ENCODE peak calls at places on chromosomes 5 and 9, in six cellular contexts. O, H, T, P, F and Q are unnamed samples.

GRCh38 chr5:16147179-16147900 is 32.3 kb downstream of the MARCHF11 start:
- DNase-seq in O (no peak), H (no peak), T (no peak), P (no peak), F (no peak), Q (no peak)

GRCh38 chr5:143812085-143812705 is at the start of gene HMHB1:
- DNase-seq in O (no peak), H (no peak), T (no peak), P (no peak), F (no peak), Q (no peak)

GRCh38 chr9:98225015-98225442 is 30.4 kb downstream of the TBC1D2 start:
- DNase-seq in O (no peak), H (no peak), T (no peak), P (peak), F (no peak), Q (peak)

GRCh38 chr5:138985256-138985655 is 110.1 kb upstream of the LRRTM2 start:
- DNase-seq in O (no peak), H (no peak), T (no peak), P (no peak), F (no peak), Q (peak)

GRCh38 chr5:93909356-93909755 is 168.0 kb upstream of the POU5F2 start:
- DNase-seq in O (peak), H (no peak), T (no peak), P (no peak), F (no peak), Q (no peak)

GRCh38 chr9:22084336-22085035 is 75.4 kb upstream of the CDKN2B start:
- DNase-seq in O (no peak), H (no peak), T (no peak), P (no peak), F (no peak), Q (peak)

GRCh38 chr9:89919171-89919681 is 314.4 kb downstream of the GADD45G start:
- DNase-seq in O (peak), H (no peak), T (no peak), P (peak), F (peak), Q (peak)

GRCh38 chr5:144032375-144032774 is 138.1 kb downstream of the YIPF5 start:
- DNase-seq in O (no peak), H (no peak), T (no peak), P (no peak), F (no peak), Q (no peak)

GRCh38 chr5:36180556-36181350 is 28.8 kb downstream of the SKP2 start:
- DNase-seq in O (no peak), H (no peak), T (no peak), P (no peak), F (no peak), Q (no peak)

GRCh38 chr5:177303925-177304391 is 359 bp downstream of the PRELID1 start:
- DNase-seq in O (no peak), H (no peak), T (no peak), P (no peak), F (no peak), Q (no peak)

GRCh38 chr5:159449925-159450324 is 119.6 kb upstream of the IL12B start:
- DNase-seq in O (no peak), H (peak), T (no peak), P (no peak), F (no peak), Q (no peak)

GRCh38 chr5:120958877-120959485 is 494.9 kb downstream of the PRR16 start:
- DNase-seq in O (no peak), H (no peak), T (no peak), P (peak), F (no peak), Q (peak)

GRCh38 chr5:43304520-43304919 is 8.7 kb downstream of the HMGCS1 start:
- DNase-seq in O (no peak), H (no peak), T (no peak), P (no peak), F (no peak), Q (no peak)

GRCh38 chr5:178398856-178399722 is 166.5 kb upstream of the PHYKPL start:
- DNase-seq in O (no peak), H (no peak), T (no peak), P (no peak), F (no peak), Q (no peak)

GRCh38 chr9:78654324-78654723 is 357.4 kb downstream of the PSAT1 start:
- DNase-seq in O (no peak), H (no peak), T (no peak), P (no peak), F (no peak), Q (no peak)

GRCh38 chr5:55600536-55601208 is 65.9 kb upstream of the PLPP1 start:
- DNase-seq in O (no peak), H (no peak), T (no peak), P (no peak), F (peak), Q (no peak)

GRCh38 chr9:14037331-14037730 is 276.6 kb downstream of the NFIB start:
- DNase-seq in O (no peak), H (no peak), T (no peak), P (no peak), F (no peak), Q (no peak)

GRCh38 chr5:168238422-168238821 is 53.0 kb upstream of the WWC1 start:
- DNase-seq in O (no peak), H (no peak), T (no peak), P (no peak), F (no peak), Q (no peak)

GRCh38 chr5:143376195-143376772 is 27.2 kb downstream of the NR3C1 start:
- DNase-seq in O (no peak), H (no peak), T (no peak), P (no peak), F (no peak), Q (no peak)

GRCh38 chr9:69157751-69158466 is 16.2 kb upstream of the TJP2 start:
- DNase-seq in O (no peak), H (no peak), T (no peak), P (no peak), F (no peak), Q (no peak)

GRCh38 chr9:136857606-136858412 is 5.7 kb downstream of the MAMDC4 start:
- DNase-seq in O (no peak), H (no peak), T (no peak), P (peak), F (no peak), Q (peak)

DNA sequence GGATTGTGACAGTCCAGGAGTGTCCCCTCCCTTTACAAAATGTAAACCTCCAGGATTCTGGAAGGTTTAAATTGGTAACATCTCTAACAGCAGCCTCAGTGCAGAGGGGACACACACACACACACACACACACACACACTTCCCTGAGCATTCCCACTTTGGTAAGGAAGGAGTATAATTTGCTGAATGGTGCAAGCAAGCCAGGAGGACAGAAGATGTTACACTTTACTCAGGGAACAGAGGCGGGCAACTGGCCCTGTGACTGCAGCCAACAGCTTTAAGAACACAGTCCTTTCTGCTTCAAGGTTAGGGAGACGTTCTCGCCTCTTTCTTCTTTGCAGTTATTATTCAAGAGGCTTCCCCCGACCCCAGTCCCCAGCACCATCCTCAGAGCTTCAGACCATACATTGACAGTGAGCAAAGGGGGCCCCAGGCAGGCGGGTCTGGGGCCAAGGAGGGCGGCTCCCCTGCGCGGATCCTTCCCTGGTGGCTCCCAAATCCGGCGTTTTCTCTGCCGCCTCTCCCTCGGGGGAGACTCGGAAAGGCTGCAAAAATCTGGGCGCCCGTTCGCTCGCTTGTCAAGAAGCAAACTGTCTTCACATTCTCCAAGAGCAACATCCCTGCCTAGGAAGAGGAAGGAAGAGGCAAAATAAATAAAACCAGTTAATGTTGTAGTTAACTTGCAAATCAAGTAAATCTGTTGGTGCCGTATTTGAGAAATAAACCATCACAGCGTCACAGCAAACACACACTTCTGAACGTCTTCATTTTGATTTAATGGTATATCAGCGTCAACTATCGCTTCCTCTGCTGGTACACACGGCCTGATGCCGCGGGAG is 3.9 kb upstream of the LHX2 start:
- DNase-seq in O (peak), H (no peak), T (no peak), P (no peak), F (no peak), Q (no peak)
- H3K4me3 ChIP-seq in O (peak), H (peak), T (no peak), P (no peak), F (no peak), Q (no peak)

DNA sequence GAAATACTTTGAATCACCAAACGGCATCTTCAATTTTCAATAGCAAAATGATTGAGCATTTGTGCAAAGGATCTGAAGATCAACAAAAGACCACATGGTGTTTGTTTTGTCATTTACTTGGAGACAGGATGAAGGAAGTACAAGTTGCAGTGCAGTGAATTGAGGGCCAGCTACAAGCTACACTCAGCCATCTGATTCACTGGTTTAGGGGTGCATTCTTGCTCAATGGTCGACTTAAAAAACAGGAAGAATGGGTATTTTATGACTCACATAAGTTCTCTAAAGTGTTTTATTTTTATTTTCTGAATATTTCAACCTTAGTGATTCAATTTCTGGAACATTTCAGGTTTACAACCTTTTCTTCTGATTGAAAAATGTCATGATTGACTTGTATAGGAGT is 412.1 kb upstream of the ADAMTSL1 start:
- DNase-seq in O (no peak), H (no peak), T (no peak), P (no peak), F (no peak), Q (no peak)
- H3K4me3 ChIP-seq in O (no peak), H (no peak), T (no peak), P (no peak), F (no peak), Q (no peak)

GRCh38 chr5:135441919-135442318 is 5.2 kb downstream of the DCANP1 start:
- DNase-seq in O (no peak), H (no peak), T (no peak), P (no peak), F (no peak), Q (no peak)
- H3K4me3 ChIP-seq in O (no peak), H (no peak), T (no peak), P (no peak), F (no peak), Q (no peak)

GRCh38 chr5:119354522-119355243 is 1.1 kb upstream of the TNFAIP8 start:
- DNase-seq in O (no peak), H (no peak), T (no peak), P (no peak), F (no peak), Q (no peak)
- H3K4me3 ChIP-seq in O (no peak), H (no peak), T (peak), P (peak), F (no peak), Q (no peak)

GRCh38 chr5:134536876-134537275 is 11.4 kb downstream of the JADE2 start:
- DNase-seq in O (no peak), H (no peak), T (no peak), P (no peak), F (no peak), Q (no peak)
- H3K4me3 ChIP-seq in O (no peak), H (no peak), T (no peak), P (no peak), F (no peak), Q (no peak)

DNA sequence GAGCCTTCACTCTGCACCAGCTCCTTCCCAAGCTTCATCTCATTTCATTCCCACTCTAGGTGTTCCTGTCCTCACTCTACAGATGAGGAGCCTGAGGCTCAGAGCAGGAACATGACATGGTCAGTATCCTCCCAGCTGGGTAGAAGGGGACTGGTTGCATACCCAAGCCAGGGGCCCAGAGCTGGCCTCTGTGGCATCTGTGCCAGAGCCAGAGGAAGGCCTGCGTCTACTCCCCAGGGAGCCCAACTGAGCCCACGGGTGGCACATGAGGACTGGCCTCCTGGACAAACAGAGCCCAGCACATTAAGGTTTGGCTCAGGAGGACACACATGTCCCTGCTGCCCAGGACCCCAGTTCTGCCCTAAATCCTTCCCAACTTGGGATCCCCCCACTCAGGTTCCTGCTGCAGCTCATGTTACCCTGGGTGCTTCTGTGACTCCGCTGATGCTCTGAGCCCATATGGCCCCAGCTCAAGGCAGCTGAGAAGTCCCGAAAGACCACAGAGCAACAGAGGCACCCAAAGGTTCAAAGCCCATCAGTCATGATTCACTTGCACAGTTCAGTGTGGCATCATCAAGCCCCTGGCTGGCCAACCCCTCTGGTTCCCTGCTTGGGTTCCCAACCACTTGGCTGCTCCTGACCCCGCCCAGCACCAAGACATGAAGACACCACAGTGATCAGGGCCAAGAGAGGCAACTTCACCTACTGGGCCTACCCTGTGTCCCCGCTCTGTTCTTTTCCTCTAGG is 8.5 kb upstream of the NEURL1B start:
- DNase-seq in O (no peak), H (no peak), T (no peak), P (no peak), F (no peak), Q (no peak)
- H3K4me3 ChIP-seq in O (no peak), H (no peak), T (no peak), P (no peak), F (no peak), Q (no peak)

GRCh38 chr9:133419005-133419404 is 1.2 kb upstream of the REXO4 start:
- DNase-seq in O (no peak), H (no peak), T (no peak), P (peak), F (no peak), Q (peak)
- H3K4me3 ChIP-seq in O (peak), H (no peak), T (no peak), P (peak), F (peak), Q (no peak)

GRCh38 chr9:104091028-104091590 is 3.0 kb upstream of the SMC2 start:
- DNase-seq in O (no peak), H (no peak), T (no peak), P (no peak), F (no peak), Q (peak)

GRCh38 chr9:104091708-104092107 is 2.4 kb upstream of the SMC2 start:
- DNase-seq in O (peak), H (no peak), T (no peak), P (peak), F (no peak), Q (peak)

GRCh38 chr9:104093162-104093561 is 947 bp upstream of the SMC2 start:
- DNase-seq in O (peak), H (no peak), T (no peak), P (no peak), F (no peak), Q (peak)

GRCh38 chr9:104090578-104090977 is 3.5 kb upstream of the SMC2 start:
- DNase-seq in O (no peak), H (no peak), T (no peak), P (no peak), F (no peak), Q (no peak)

GRCh38 chr9:104092192-104092591 is 1.9 kb upstream of the SMC2 start:
- DNase-seq in O (no peak), H (no peak), T (no peak), P (no peak), F (no peak), Q (no peak)
- H3K4me3 ChIP-seq in O (peak), H (no peak), T (no peak), P (no peak), F (no peak), Q (no peak)

GRCh38 chr5:170414786-170415185 is 25.6 kb upstream of the KCNMB1 start:
- DNase-seq in O (no peak), H (no peak), T (no peak), P (no peak), F (no peak), Q (no peak)
- H3K4me3 ChIP-seq in O (no peak), H (no peak), T (no peak), P (no peak), F (no peak), Q (no peak)

GRCh38 chr9:121154782-121155181 is 46.9 kb downstream of the RAB14 start:
- DNase-seq in O (no peak), H (no peak), T (no peak), P (no peak), F (no peak), Q (no peak)

GRCh38 chr9:121153642-121154041 is 48.0 kb downstream of the RAB14 start:
- DNase-seq in O (no peak), H (no peak), T (no peak), P (no peak), F (no peak), Q (no peak)

GRCh38 chr9:121160025-121160424 is 41.6 kb downstream of the RAB14 start:
- DNase-seq in O (no peak), H (no peak), T (no peak), P (no peak), F (no peak), Q (no peak)

GRCh38 chr9:121157939-121158338 is 43.7 kb downstream of the RAB14 start:
- DNase-seq in O (no peak), H (no peak), T (no peak), P (no peak), F (no peak), Q (no peak)

GRCh38 chr9:121156263-121156731 is 45.4 kb downstream of the RAB14 start:
- DNase-seq in O (no peak), H (no peak), T (no peak), P (no peak), F (no peak), Q (no peak)
- H3K4me3 ChIP-seq in O (no peak), H (no peak), T (no peak), P (no peak), F (no peak), Q (no peak)